ENCODE peak calls at places on chromosome 22, in seven cellular contexts. One of them, this sample, is unnamed.

GRCh38 chr22:23894710-23895598 is 771 bp downstream of the MIF start:
- DNase-seq in SK-N-SH: peak; percentile 89
- DNase-seq in colonic mucosa: peak; percentile 85
- DNase-seq in uterus: peak; percentile 78
- DNase-seq in psoas muscle: peak; percentile 80
- DNase-seq in tibial nerve: peak; percentile 33
- DNase-seq in DND-41: peak; percentile 75
- DNase-seq in this sample: peak; percentile 36

GRCh38 chr22:35735622-35736021 is 17.9 kb downstream of the APOL5 start:
- DNase-seq in DND-41: no peak
- DNase-seq in SK-N-SH: no peak
- DNase-seq in psoas muscle: no peak
- DNase-seq in uterus: no peak
- DNase-seq in colonic mucosa: no peak
- DNase-seq in tibial nerve: no peak
- DNase-seq in this sample: no peak

GRCh38 chr22:50301581-50301991 is 5.9 kb downstream of the PLXNB2 start:
- DNase-seq in psoas muscle: no peak
- DNase-seq in DND-41: no peak
- DNase-seq in colonic mucosa: no peak
- DNase-seq in tibial nerve: no peak
- DNase-seq in SK-N-SH: peak; percentile 91
- DNase-seq in uterus: no peak
- DNase-seq in this sample: no peak

GRCh38 chr22:29716814-29717213 is 3.0 kb upstream of the CABP7 start:
- DNase-seq in psoas muscle: peak; percentile 70
- DNase-seq in uterus: peak; percentile 37
- DNase-seq in SK-N-SH: no peak
- DNase-seq in tibial nerve: no peak
- DNase-seq in DND-41: peak; percentile 57
- DNase-seq in colonic mucosa: peak; percentile 41
- DNase-seq in this sample: peak; percentile 56

GRCh38 chr22:18055619-18056160 is 22.1 kb upstream of the PEX26 start:
- DNase-seq in colonic mucosa: no peak
- DNase-seq in SK-N-SH: no peak
- DNase-seq in tibial nerve: no peak
- DNase-seq in psoas muscle: no peak
- DNase-seq in uterus: no peak
- DNase-seq in DND-41: no peak
- DNase-seq in this sample: no peak

GRCh38 chr22:33272866-33273265 is 214.7 kb upstream of the SYN3 start:
- DNase-seq in uterus: no peak
- DNase-seq in psoas muscle: no peak
- DNase-seq in DND-41: no peak
- DNase-seq in tibial nerve: no peak
- DNase-seq in colonic mucosa: no peak
- DNase-seq in SK-N-SH: no peak
- DNase-seq in this sample: no peak

GRCh38 chr22:32932176-32932575 is 126.0 kb downstream of the SYN3 start:
- DNase-seq in colonic mucosa: no peak
- DNase-seq in tibial nerve: no peak
- DNase-seq in SK-N-SH: no peak
- DNase-seq in DND-41: no peak
- DNase-seq in uterus: no peak
- DNase-seq in psoas muscle: no peak
- DNase-seq in this sample: no peak

GRCh38 chr22:29061773-29062172 is at the start of gene C22orf31:
- DNase-seq in uterus: no peak
- DNase-seq in DND-41: no peak
- DNase-seq in tibial nerve: no peak
- DNase-seq in colonic mucosa: no peak
- DNase-seq in psoas muscle: no peak
- DNase-seq in SK-N-SH: no peak
- DNase-seq in this sample: no peak

GRCh38 chr22:40105755-40106154 is 72.0 kb upstream of the TNRC6B start:
- DNase-seq in SK-N-SH: no peak
- DNase-seq in DND-41: no peak
- DNase-seq in colonic mucosa: no peak
- DNase-seq in tibial nerve: no peak
- DNase-seq in psoas muscle: no peak
- DNase-seq in uterus: no peak
- DNase-seq in this sample: no peak

DNA sequence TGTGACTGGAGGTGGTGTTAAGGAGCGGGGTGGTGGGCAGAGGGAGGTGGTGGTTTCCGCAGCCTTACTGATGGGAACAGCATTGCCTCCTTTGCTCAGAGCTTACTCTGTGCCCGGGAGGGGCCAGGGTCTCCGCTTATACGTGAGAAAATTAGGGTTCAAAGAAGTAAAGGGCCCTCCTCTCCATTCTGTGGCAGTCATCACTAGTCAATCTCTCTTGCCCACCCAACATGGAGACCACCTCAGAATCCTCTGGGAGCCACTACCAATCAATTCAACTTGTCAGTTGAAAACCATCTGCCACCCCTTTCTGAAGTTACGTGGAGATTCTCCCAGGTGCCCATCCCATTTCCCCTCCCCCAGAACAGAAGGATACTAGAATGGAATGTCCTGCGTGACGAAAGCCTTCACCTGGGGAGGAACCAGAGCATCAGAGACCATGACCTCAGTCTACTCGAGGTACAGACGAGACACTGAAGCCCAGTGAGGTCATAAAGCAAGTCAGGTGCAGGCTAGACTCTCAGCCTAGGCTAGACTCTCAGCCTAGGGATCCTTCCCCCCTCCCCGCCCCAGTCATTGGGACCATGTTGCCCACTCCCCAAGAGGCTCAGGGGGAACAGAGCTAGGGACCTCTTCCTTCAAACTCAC is 2.0 kb downstream of the SELENOM start:
- DNase-seq in DND-41: no peak
- DNase-seq in uterus: no peak
- DNase-seq in psoas muscle: no peak
- DNase-seq in tibial nerve: no peak
- DNase-seq in SK-N-SH: no peak
- DNase-seq in colonic mucosa: no peak
- DNase-seq in this sample: peak; percentile 7
- H3K27ac ChIP-seq in DND-41: no peak overlapping the region
- H3K27ac ChIP-seq in uterus: peak overlapping the region; percentile 96
- H3K27ac ChIP-seq in psoas muscle: peak overlapping the region; percentile 89
- H3K27ac ChIP-seq in tibial nerve: peak overlapping the region; percentile 90
- H3K27ac ChIP-seq in SK-N-SH: no peak overlapping the region
- H3K27ac ChIP-seq in colonic mucosa: peak overlapping the region; percentile 85
- H3K27ac ChIP-seq in this sample: peak overlapping the region; percentile 94

GRCh38 chr22:22167791-22168189 is 76.8 kb upstream of the VPREB1 start:
- DNase-seq in tibial nerve: no peak
- DNase-seq in psoas muscle: no peak
- DNase-seq in colonic mucosa: no peak
- DNase-seq in uterus: no peak
- DNase-seq in DND-41: peak; percentile 84
- DNase-seq in SK-N-SH: no peak
- DNase-seq in this sample: no peak

GRCh38 chr22:22169923-22170322 is 74.7 kb upstream of the VPREB1 start:
- DNase-seq in uterus: no peak
- DNase-seq in psoas muscle: no peak
- DNase-seq in SK-N-SH: no peak
- DNase-seq in DND-41: no peak
- DNase-seq in colonic mucosa: no peak
- DNase-seq in tibial nerve: no peak
- DNase-seq in this sample: no peak

GRCh38 chr22:22166941-22167713 is 77.5 kb upstream of the VPREB1 start:
- DNase-seq in colonic mucosa: no peak
- DNase-seq in tibial nerve: no peak
- DNase-seq in uterus: no peak
- DNase-seq in psoas muscle: no peak
- DNase-seq in SK-N-SH: no peak
- DNase-seq in DND-41: peak; percentile 53
- DNase-seq in this sample: no peak

GRCh38 chr22:22168190-22168940 is 76.2 kb upstream of the VPREB1 start:
- DNase-seq in colonic mucosa: no peak
- DNase-seq in uterus: no peak
- DNase-seq in tibial nerve: no peak
- DNase-seq in DND-41: peak; percentile 51
- DNase-seq in SK-N-SH: peak; percentile 16
- DNase-seq in psoas muscle: no peak
- DNase-seq in this sample: no peak

DNA sequence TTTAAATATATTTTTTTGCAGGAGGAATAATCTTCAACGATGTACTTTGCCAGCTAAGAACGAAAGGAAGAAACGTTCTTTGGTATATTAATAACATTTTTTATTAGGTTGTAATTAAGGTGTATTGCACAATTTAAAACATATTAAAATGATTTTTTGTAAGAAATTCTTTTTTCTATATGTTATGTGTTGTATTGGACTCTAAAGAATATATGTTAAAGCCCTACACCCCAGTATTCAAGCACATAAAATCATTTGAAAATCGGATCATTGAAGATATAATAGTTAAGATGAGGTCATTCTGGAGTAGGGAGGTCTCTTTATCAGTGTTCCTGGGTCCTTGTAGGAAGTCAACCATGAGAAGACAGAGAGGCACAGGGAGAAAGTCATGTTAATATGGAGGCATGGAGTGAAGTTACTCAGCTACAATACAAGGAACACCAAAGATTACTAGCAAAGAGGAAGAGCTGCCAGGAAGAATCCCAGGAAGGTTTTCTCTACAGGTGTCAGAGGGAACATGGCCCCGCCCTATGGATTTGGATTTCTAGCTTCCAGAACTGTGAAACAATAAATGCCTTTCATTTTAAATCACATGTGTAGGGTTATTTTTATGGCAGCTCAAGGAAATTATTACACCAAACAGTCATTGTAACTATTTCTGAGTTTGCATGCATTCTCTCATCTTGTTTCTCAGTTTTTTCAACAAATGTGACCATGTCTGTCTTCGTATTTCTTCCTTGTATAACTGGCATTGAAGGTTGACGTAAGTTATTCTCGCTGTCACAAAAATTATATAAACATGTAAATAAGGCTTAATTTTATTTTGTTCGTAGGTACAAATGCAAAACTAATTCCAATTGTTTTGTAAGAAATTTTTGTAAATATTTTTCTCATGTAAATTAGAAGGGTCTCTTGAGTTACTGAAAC is 75.4 kb upstream of the VPREB1 start:
- DNase-seq in psoas muscle: no peak
- DNase-seq in colonic mucosa: no peak
- DNase-seq in DND-41: no peak
- DNase-seq in SK-N-SH: no peak
- DNase-seq in tibial nerve: no peak
- DNase-seq in uterus: no peak
- DNase-seq in this sample: no peak
- H3K4me3 ChIP-seq in psoas muscle: no peak overlapping the region
- H3K4me3 ChIP-seq in colonic mucosa: no peak overlapping the region
- H3K4me3 ChIP-seq in DND-41: no peak overlapping the region
- H3K4me3 ChIP-seq in SK-N-SH: peak overlapping the region; percentile 31
- H3K4me3 ChIP-seq in tibial nerve: no peak overlapping the region
- H3K4me3 ChIP-seq in uterus: no peak overlapping the region
- H3K4me3 ChIP-seq in this sample: no peak overlapping the region

GRCh38 chr22:42304021-42304790 is 33.8 kb upstream of the TCF20 start:
- DNase-seq in uterus: no peak
- DNase-seq in DND-41: no peak
- DNase-seq in tibial nerve: no peak
- DNase-seq in colonic mucosa: no peak
- DNase-seq in SK-N-SH: no peak
- DNase-seq in psoas muscle: no peak
- DNase-seq in this sample: no peak
- H3K27ac ChIP-seq in uterus: no peak overlapping the region
- H3K27ac ChIP-seq in DND-41: no peak overlapping the region
- H3K27ac ChIP-seq in tibial nerve: no peak overlapping the region
- H3K27ac ChIP-seq in colonic mucosa: no peak overlapping the region
- H3K27ac ChIP-seq in SK-N-SH: no peak overlapping the region
- H3K27ac ChIP-seq in psoas muscle: no peak overlapping the region
- H3K27ac ChIP-seq in this sample: no peak overlapping the region

DNA sequence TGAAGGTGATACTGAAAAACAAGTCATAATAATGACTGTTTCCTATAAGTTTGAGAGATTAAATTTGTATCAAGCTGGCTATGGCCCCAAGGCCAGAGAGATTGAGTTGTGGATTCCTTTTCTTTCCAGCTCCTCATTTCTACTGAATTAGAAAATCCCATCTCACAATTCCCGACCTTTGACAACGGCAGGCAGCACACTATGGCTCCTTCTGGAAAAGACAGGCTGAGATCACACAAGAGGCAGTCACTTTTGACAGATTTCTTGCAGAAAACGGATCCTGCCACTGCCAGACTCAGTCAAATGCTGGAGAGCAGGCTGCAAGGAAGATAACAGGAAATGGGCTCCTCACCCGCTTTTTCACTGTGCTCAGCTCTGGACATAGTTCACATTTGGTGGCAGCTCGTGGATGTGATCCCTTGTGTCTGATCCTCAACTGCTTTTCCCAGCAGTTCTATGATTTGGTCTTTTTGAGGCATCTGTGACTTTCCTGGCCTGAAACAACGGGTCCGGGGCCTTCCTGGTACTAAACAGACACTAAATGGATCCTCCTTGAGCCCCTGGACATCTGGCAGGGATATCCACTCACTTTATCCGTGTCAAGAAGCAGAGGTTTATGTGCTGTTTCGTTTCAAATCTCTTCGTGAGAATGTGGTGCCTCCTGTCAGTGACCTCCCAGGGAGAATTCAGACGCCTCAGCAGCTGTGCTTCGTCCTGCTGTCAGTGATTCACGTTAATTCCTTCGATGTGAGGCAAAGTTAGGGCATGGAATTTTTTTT is 26.1 kb upstream of the RTL6 start:
- DNase-seq in psoas muscle: no peak
- DNase-seq in uterus: peak; percentile 74
- DNase-seq in SK-N-SH: no peak
- DNase-seq in colonic mucosa: peak; percentile 30
- DNase-seq in tibial nerve: no peak
- DNase-seq in DND-41: no peak
- DNase-seq in this sample: no peak
- H3K4me3 ChIP-seq in psoas muscle: no peak overlapping the region
- H3K4me3 ChIP-seq in uterus: no peak overlapping the region
- H3K4me3 ChIP-seq in SK-N-SH: no peak overlapping the region
- H3K4me3 ChIP-seq in colonic mucosa: no peak overlapping the region
- H3K4me3 ChIP-seq in tibial nerve: no peak overlapping the region
- H3K4me3 ChIP-seq in DND-41: no peak overlapping the region
- H3K4me3 ChIP-seq in this sample: no peak overlapping the region

This sample was measured in heart right ventricle.